ENCODE peak calls at places on chromosomes 7 and 10, in four cellular contexts. One of them, this sample, is unnamed.

GRCh38 chr10:122514045-122514840 is 46.3 kb upstream of the DMBT1 start:
- DNase-seq in HepG2: no peak
- DNase-seq in H1: no peak
- DNase-seq in K562: no peak
- DNase-seq in this sample: no peak

GRCh38 chr7:6286486-6286885 is 14.1 kb upstream of the CYTH3 start:
- DNase-seq in HepG2: no peak
- DNase-seq in H1: no peak
- DNase-seq in K562: no peak
- DNase-seq in this sample: no peak

GRCh38 chr10:110113670-110114337 is 93.6 kb upstream of the MXI1 start:
- DNase-seq in HepG2: no peak
- DNase-seq in H1: no peak
- DNase-seq in K562: no peak
- DNase-seq in this sample: no peak

GRCh38 chr7:36472141-36472729 is 82.6 kb downstream of the ANLN start:
- DNase-seq in HepG2: no peak
- DNase-seq in H1: no peak
- DNase-seq in K562: no peak
- DNase-seq in this sample: no peak

GRCh38 chr10:14736600-14737081 is 38.1 kb downstream of the FAM107B start:
- DNase-seq in HepG2: no peak
- DNase-seq in H1: no peak
- DNase-seq in K562: no peak
- DNase-seq in this sample: no peak

GRCh38 chr10:58237014-58237830 is 30.5 kb downstream of the IPMK start:
- DNase-seq in HepG2: peak; percentile 78
- DNase-seq in H1: no peak
- DNase-seq in K562: no peak
- DNase-seq in this sample: peak; percentile 93

GRCh38 chr10:86522385-86522855 is 828 bp upstream of the WAPL start:
- DNase-seq in HepG2: no peak
- DNase-seq in H1: no peak
- DNase-seq in K562: no peak
- DNase-seq in this sample: no peak

GRCh38 chr7:134724606-134725005 is 54.8 kb upstream of the CALD1 start:
- DNase-seq in HepG2: peak; percentile 10
- DNase-seq in H1: peak; percentile 47
- DNase-seq in K562: no peak
- DNase-seq in this sample: peak; percentile 56

GRCh38 chr7:100483101-100483727 is 513 bp upstream of the NYAP1 start:
- DNase-seq in HepG2: peak; percentile 41
- DNase-seq in H1: no peak
- DNase-seq in K562: peak; percentile 88
- DNase-seq in this sample: peak; percentile 39

DNA sequence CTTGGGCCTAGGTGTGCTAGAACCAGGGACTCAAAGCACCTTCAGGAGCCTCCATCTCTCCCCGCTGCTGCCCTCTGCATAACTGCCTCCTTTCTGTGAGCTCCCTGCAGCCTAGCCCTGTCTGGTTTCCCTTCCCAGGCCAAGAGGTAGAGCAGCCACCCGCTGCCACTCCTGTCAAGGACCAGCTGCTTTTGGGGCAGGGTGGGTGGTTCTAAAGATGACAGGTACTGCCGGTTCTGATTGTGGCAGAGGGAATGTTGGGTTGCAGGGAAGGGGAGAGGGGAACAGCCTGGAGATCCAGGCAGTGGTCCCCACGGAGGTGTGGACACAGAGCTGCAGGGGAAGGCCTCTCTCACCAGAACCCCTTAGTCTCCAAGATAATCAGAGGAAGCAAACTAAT is 3.7 kb upstream of the FLNC start:
- DNase-seq in HepG2: no peak
- DNase-seq in H1: no peak
- DNase-seq in K562: no peak
- DNase-seq in this sample: no peak
- H2AFZ ChIP-seq in HepG2: no peak overlapping the region
- H2AFZ ChIP-seq in H1: no peak overlapping the region
- H2AFZ ChIP-seq in K562: no peak overlapping the region
- H2AFZ ChIP-seq in this sample: no peak overlapping the region

GRCh38 chr7:78052112-78052511 is 253.5 kb downstream of the PHTF2 start:
- DNase-seq in HepG2: no peak
- DNase-seq in H1: peak; percentile 46
- DNase-seq in K562: no peak
- DNase-seq in this sample: no peak
- TF ChIP-seq JUN in HepG2: no peak
- TF ChIP-seq JUN in H1: no peak
- TF ChIP-seq JUN in K562: no peak
- TF ChIP-seq JUN in this sample: no peak

DNA sequence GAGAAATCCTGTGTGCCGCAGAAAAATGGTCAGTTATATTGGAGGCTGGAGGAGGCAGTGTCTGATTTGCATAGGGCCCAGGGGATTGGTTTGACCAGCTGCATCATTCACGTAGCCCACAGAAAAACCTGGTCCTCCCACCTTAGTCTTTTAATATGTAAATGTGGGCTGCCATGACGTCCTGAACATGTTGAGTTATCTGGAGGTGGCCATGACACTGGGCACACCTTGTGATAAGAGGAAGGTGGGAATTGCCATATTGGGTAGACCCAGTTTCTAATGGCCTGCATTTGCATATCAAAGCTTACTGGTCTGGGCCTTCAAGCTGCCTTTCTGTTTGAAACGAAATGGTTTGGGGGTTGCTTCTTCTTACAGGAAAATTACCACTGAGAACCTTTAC is 162.2 kb downstream of the AHR start:
- DNase-seq in HepG2: no peak
- DNase-seq in H1: no peak
- DNase-seq in K562: no peak
- DNase-seq in this sample: no peak
- H2AFZ ChIP-seq in HepG2: no peak overlapping the region
- H2AFZ ChIP-seq in H1: no peak overlapping the region
- H2AFZ ChIP-seq in K562: no peak overlapping the region
- H2AFZ ChIP-seq in this sample: no peak overlapping the region

DNA sequence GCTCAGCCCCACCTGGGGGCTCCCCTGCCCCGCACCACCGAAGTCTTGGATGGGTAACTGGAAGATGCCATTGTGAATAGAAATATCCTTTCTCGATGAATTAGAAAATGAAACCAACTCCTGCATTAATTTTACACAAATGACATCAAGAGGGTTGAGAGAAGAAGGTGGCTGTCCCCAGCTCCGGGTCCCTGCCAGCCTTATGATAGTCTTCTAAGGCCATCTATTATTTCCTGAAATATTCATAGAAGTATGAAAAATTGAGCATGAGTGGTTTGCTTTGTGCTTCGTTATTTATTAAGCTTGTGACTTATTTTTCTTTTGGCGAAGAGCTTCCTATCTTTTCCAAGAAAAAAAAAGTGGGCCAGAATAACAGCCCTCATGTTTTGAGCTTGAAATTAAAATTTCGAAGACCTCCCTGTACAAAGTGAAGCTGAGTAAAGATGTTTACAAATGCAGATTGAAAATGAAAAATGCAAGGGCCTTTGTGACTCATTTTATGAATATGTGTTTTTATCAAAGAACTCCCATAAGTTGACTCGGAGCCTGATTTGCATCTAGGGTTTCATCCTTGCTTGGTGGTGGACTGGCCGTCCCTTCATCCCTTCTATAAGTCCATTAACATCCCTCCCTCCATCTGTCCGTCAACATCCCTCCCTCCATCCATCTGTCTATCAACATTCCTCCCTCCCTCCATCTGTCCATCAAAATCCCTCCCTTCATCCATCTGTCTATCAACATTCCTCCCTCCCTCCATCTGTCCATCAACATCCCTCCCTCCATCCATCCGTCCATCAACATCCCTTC is 20.5 kb upstream of the CFAP46 start:
- DNase-seq in HepG2: no peak
- DNase-seq in H1: no peak
- DNase-seq in K562: no peak
- DNase-seq in this sample: no peak
- TF ChIP-seq JUN in HepG2: no peak
- TF ChIP-seq JUN in H1: no peak
- TF ChIP-seq JUN in K562: no peak
- TF ChIP-seq JUN in this sample: no peak

GRCh38 chr10:20767028-20767427 is 130.1 kb downstream of the NEBL start:
- DNase-seq in HepG2: no peak
- DNase-seq in H1: no peak
- DNase-seq in K562: no peak
- DNase-seq in this sample: no peak
- H2AFZ ChIP-seq in HepG2: no peak overlapping the region
- H2AFZ ChIP-seq in H1: no peak overlapping the region
- H2AFZ ChIP-seq in K562: no peak overlapping the region
- H2AFZ ChIP-seq in this sample: no peak overlapping the region

GRCh38 chr7:144787127-144787526 is 48.7 kb downstream of the TPK1 start:
- DNase-seq in HepG2: no peak
- DNase-seq in H1: no peak
- DNase-seq in K562: no peak
- DNase-seq in this sample: peak; percentile 29
- TF ChIP-seq JUN in HepG2: no peak
- TF ChIP-seq JUN in H1: no peak
- TF ChIP-seq JUN in K562: no peak
- TF ChIP-seq JUN in this sample: no peak

DNA sequence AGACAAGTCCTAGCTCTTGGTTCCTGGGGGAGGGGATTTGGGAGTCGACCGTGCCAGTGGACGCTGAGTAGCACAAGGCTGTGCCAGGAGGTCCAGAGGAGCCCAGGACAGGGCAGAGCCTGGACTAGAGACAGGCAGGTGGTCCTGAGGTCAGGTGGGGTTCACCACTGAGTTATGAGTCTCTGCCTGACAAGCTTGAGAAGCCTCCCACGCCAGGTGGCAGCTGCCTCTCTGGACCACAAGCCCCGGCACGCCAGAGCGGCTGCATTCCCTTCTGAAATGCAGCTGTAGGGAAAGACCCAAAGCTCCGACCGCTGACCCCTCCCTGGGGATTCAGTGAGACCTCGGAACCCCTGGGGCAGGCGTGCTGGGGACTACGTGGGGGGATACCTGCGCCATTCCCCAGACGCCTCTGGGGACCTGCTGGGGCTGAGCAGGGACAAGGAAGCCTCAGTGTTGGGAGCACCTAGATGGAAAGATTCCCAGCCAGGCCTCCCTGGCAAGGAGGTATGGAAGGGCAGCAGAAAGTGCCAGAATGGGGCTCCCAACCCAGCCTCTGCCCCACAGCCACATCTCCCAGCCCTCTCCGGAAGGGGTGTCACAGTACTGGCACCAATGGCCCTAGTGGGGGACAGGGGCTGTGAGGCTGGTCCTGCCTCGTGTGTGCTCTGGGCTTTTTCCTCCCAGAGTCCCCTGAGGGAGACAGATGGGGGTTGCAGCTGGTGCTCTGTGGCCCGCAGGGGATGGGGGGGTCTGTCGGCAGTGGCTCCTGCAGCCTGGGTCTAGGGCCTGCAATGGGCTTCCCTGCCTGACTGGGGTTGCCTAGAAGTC is 29.0 kb downstream of the PDGFA start:
- DNase-seq in HepG2: no peak
- DNase-seq in H1: no peak
- DNase-seq in K562: no peak
- DNase-seq in this sample: no peak
- H2AFZ ChIP-seq in HepG2: no peak overlapping the region
- H2AFZ ChIP-seq in H1: no peak overlapping the region
- H2AFZ ChIP-seq in K562: no peak overlapping the region
- H2AFZ ChIP-seq in this sample: no peak overlapping the region

GRCh38 chr10:49661291-49661856 is 18.1 kb upstream of the C10orf53 start:
- DNase-seq in HepG2: no peak
- DNase-seq in H1: no peak
- DNase-seq in K562: no peak
- DNase-seq in this sample: no peak
- TF ChIP-seq JUN in HepG2: no peak
- TF ChIP-seq JUN in H1: no peak
- TF ChIP-seq JUN in K562: no peak
- TF ChIP-seq JUN in this sample: no peak

GRCh38 chr7:138585283-138585993 is 115.7 kb downstream of the SVOPL start:
- DNase-seq in HepG2: no peak
- DNase-seq in H1: no peak
- DNase-seq in K562: no peak
- DNase-seq in this sample: no peak

GRCh38 chr7:138595454-138595853 is 105.7 kb downstream of the SVOPL start:
- DNase-seq in HepG2: no peak
- DNase-seq in H1: no peak
- DNase-seq in K562: no peak
- DNase-seq in this sample: no peak

GRCh38 chr7:138587485-138587884 is 113.7 kb downstream of the SVOPL start:
- DNase-seq in HepG2: no peak
- DNase-seq in H1: no peak
- DNase-seq in K562: no peak
- DNase-seq in this sample: no peak

GRCh38 chr7:138584696-138585095 is 116.5 kb downstream of the SVOPL start:
- DNase-seq in HepG2: no peak
- DNase-seq in H1: no peak
- DNase-seq in K562: no peak
- DNase-seq in this sample: no peak

GRCh38 chr7:138590154-138590553 is 111.0 kb downstream of the SVOPL start:
- DNase-seq in HepG2: no peak
- DNase-seq in H1: no peak
- DNase-seq in K562: no peak
- DNase-seq in this sample: no peak
- H2AFZ ChIP-seq in HepG2: no peak overlapping the region
- H2AFZ ChIP-seq in H1: no peak overlapping the region
- H2AFZ ChIP-seq in K562: no peak overlapping the region
- H2AFZ ChIP-seq in this sample: no peak overlapping the region